ENCODE peak calls at places on chromosome 19, in five cellular contexts. U, O, M, V and Y are unnamed samples.

GRCh38 chr19:35330475-35330874 is 1.5 kb downstream of the CD22 start:
- DNase-seq in M (no peak), U (no peak), V (no peak), O (no peak), Y (no peak)

GRCh38 chr19:13079542-13079986 is 23.1 kb downstream of the LYL1 start:
- DNase-seq in U (no peak), M (no peak), V (peak; percentile 90), O (no peak), Y (no peak)

GRCh38 chr19:719081-719512 is 10.4 kb downstream of the PALM start:
- DNase-seq in O (no peak), U (no peak), V (peak; percentile 43), M (peak; percentile 58), Y (no peak)

GRCh38 chr19:10183926-10184325 is 10.8 kb downstream of the DNMT1 start:
- DNase-seq in U (no peak), O (no peak), V (no peak), M (no peak), Y (no peak)

GRCh38 chr19:41795031-41795461 is 1.3 kb upstream of the CEACAM3 start:
- DNase-seq in U (peak; percentile 72), V (peak; percentile 4), O (peak; percentile 65), M (peak; percentile 71), Y (no peak)

GRCh38 chr19:48878219-48879024 is 6.2 kb downstream of the PPP1R15A start:
- DNase-seq in M (no peak), V (no peak), O (peak; percentile 38), U (no peak), Y (no peak)

GRCh38 chr19:39515551-39516191 is 732 bp downstream of the SELENOV start:
- DNase-seq in V (no peak), U (no peak), M (no peak), O (no peak), Y (no peak)

GRCh38 chr19:50721441-50722137 is 1.6 kb upstream of the CLEC11A start:
- DNase-seq in M (no peak), O (no peak), V (no peak), U (no peak), Y (no peak)

GRCh38 chr19:14394167-14394566 is 12.9 kb downstream of the ADGRE5 start:
- DNase-seq in V (no peak), O (no peak), U (no peak), M (no peak), Y (no peak)

GRCh38 chr19:11323601-11324078 is 15.8 kb downstream of the RAB3D start:
- DNase-seq in M (no peak), O (no peak), U (no peak), V (no peak), Y (no peak)

GRCh38 chr19:35098413-35099049 is 17.1 kb upstream of the FXYD3 start:
- DNase-seq in O (no peak), V (no peak), U (no peak), M (no peak), Y (no peak)